ENCODE peak calls at places on chromosomes 3 and 15, in five cellular contexts. B, S, W, C and Q are unnamed samples.

GRCh38 chr3:188687389-188687788 is 484.4 kb upstream of the TPRG1 start:
- DNase-seq in B (no peak), S (peak), W (no peak), C (no peak), Q (no peak)

GRCh38 chr3:55592572-55592971 is 105.5 kb upstream of the WNT5A start:
- DNase-seq in B (no peak), S (no peak), W (no peak), C (no peak), Q (no peak)

GRCh38 chr3:184337315-184337714 is at the start of gene FAM131A:
- DNase-seq in B (no peak), S (no peak), W (no peak), C (no peak), Q (no peak)

GRCh38 chr3:44468572-44469520 is 8.6 kb downstream of the ZNF445 start:
- DNase-seq in B (no peak), S (peak), W (peak), C (no peak), Q (peak)

GRCh38 chr15:62874933-62875625 is 167.5 kb upstream of the TPM1 start:
- DNase-seq in B (no peak), S (no peak), W (no peak), C (no peak), Q (no peak)

GRCh38 chr15:82553846-82554245 is 13.6 kb upstream of the RPS17 start:
- DNase-seq in B (no peak), S (no peak), W (no peak), C (no peak), Q (no peak)

GRCh38 chr3:187919535-187919934 is 174.3 kb upstream of the BCL6 start:
- DNase-seq in B (no peak), S (no peak), W (peak), C (no peak), Q (peak)

GRCh38 chr15:83977992-83978391 is 257.6 kb upstream of the GOLGA6L4 start:
- DNase-seq in B (no peak), S (no peak), W (no peak), C (no peak), Q (no peak)

GRCh38 chr3:166257715-166258114 is 420.5 kb upstream of the BCHE start:
- DNase-seq in B (no peak), S (no peak), W (no peak), C (no peak), Q (no peak)

GRCh38 chr3:175476489-175476888 is 617.4 kb downstream of the NAALADL2 start:
- DNase-seq in B (no peak), S (no peak), W (no peak), C (no peak), Q (no peak)

GRCh38 chr3:140455476-140455875 is 222.4 kb upstream of the TRIM42 start:
- DNase-seq in B (no peak), S (no peak), W (no peak), C (no peak), Q (no peak)

GRCh38 chr3:28151207-28151550 is 90.2 kb upstream of the CMC1 start:
- DNase-seq in B (no peak), S (no peak), W (no peak), C (no peak), Q (no peak)

GRCh38 chr3:52685285-52685704 is 418 bp downstream of the PBRM1 start:
- DNase-seq in B (peak), S (peak), W (peak), C (peak), Q (peak)

GRCh38 chr3:170083343-170083742 is 45.5 kb downstream of the GPR160 start:
- DNase-seq in B (no peak), S (no peak), W (no peak), C (no peak), Q (no peak)